ENCODE peak calls at places on chromosomes 4 and X, in seven cellular contexts. J is K562, O is cardiac fibroblast, S is colonic mucosa, W is tibial nerve, H is lower leg skin, B is fibroblast of pulmonary artery. A is an unnamed sample.

GRCh38 chr4:147727476-147728028 is 4.3 kb upstream of the ARHGAP10 start:
- DNase-seq in B (no peak), H (no peak), W (no peak), J (no peak), O (no peak), S (no peak), A (no peak)

GRCh38 chrX:129932792-129933321 is 26.9 kb downstream of the UTP14A start:
- DNase-seq in B (no peak), S (peak), O (peak), W (no peak), J (peak), H (no peak), A (no peak)

GRCh38 chrX:100410901-100411801 is 1.1 kb upstream of the PCDH19 start:
- DNase-seq in H (no peak), J (no peak), B (no peak), W (no peak), O (no peak), S (no peak), A (no peak)

GRCh38 chr4:577499-578450 is 1.7 kb upstream of the TMEM271 start:
- DNase-seq in S (no peak), B (no peak), O (peak), W (no peak), J (no peak), H (no peak), A (no peak)

GRCh38 chrX:37378830-37379229 is 29.7 kb downstream of the PRRG1 start:
- DNase-seq in O (peak), S (no peak), H (no peak), B (peak), W (no peak), J (no peak), A (no peak)

GRCh38 chr4:39331191-39331590 is 35.0 kb downstream of the RFC1 start:
- DNase-seq in H (no peak), J (no peak), W (no peak), O (no peak), B (no peak), S (no peak), A (no peak)

GRCh38 chrX:1291110-1291740 is 22.6 kb downstream of the CSF2RA start:
- DNase-seq in W (no peak), J (no peak), B (no peak), O (no peak), S (no peak), H (no peak), A (no peak)

GRCh38 chr4:54913751-54914526 is 211.5 kb downstream of the KDR start:
- DNase-seq in B (no peak), H (peak), S (no peak), O (peak), W (no peak), J (no peak), A (no peak)

GRCh38 chr4:150302553-150302952 is 224.3 kb downstream of the DCLK2 start:
- DNase-seq in O (peak), B (peak), H (peak), S (no peak), J (peak), W (no peak), A (peak)

GRCh38 chrX:123920065-123920785 is 41.3 kb upstream of the STAG2 start:
- DNase-seq in B (peak), W (no peak), S (no peak), O (peak), J (no peak), H (no peak), A (peak)

GRCh38 chr4:82799006-82799881 is 648 bp upstream of the SCD5 start:
- DNase-seq in B (no peak), O (no peak), J (no peak), S (no peak), H (no peak), W (no peak), A (no peak)

GRCh38 chr4:17030543-17030942 is 132.1 kb upstream of the LDB2 start:
- DNase-seq in O (peak), J (no peak), W (no peak), H (no peak), B (peak), S (no peak), A (peak)

GRCh38 chr4:80532674-80533333 is 197.3 kb downstream of the CFAP299 start:
- DNase-seq in W (no peak), H (no peak), S (no peak), O (no peak), J (no peak), B (no peak), A (no peak)

GRCh38 chr4:15294202-15294601 is 133.6 kb upstream of the C1QTNF7 start:
- DNase-seq in B (no peak), S (no peak), J (no peak), H (no peak), W (no peak), O (no peak), A (no peak)

DNA sequence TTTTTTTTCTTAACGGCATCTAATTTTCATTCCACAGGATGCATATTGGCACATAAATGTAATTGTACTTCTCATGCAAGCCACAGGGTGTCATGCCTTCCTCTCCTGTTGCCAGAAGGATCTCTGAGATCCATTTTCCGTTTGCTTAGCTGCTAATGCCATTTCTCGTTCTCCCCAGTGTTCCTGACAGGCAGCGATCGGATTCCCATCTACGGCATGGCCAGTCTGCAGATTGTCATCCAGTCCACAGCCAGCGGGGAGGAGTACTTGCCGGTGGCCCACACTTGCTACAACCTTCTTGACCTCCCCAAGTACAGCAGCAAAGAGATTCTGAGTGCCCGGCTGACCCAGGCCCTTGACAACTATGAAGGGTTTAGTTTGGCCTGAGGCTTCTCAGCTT is 8.9 kb upstream of the NAP1L5 start:
- DNase-seq in S (no peak), J (no peak), B (peak), W (no peak), H (no peak), O (peak), A (no peak)
- TF ChIP-seq CTCF in S (no peak), J (peak), B (peak), W (peak), H (no peak), O (peak), A (peak)

DNA sequence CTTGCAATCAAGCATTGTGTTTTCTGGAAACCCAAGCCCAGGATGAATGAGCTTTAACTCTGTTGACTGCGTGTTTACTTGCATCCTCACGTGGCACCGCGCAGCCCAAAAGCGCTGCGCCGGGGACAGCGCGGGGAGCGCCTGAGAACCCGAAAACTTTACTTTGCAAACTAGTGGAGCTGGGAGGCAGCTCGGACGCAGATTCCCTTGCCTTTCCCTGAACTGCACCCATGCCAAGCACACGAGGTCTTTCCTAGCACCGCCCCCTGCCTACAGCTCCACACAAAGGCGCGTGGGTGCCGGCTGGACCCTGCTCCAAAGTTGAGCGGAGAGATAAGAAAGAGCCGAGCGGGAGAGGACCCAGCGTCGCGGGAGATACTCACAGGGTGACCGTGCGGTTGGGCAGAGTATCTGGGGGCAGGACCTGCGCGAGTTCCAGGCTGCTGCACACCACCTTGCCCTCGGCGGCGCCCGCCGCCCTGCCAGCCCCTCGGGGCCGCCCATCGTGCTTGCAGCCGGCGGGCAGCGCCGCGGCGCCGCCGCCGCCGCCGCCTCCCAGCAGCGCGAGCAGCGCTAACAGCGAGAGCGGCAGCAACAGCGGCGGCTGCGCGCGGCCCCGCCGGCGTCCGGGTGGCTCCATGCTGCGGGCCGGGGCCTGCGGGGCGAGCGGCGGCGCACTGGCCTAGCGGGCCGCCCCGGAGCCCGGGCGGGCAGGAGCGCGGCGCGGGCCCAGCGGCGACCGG is 550 bp downstream of the ADGRA3 start:
- DNase-seq in S (peak), J (peak), O (peak), B (peak), W (peak), H (peak), A (no peak)
- H3K4me3 ChIP-seq in S (peak), J (no peak), O (peak), B (peak), W (peak), H (peak), A (peak)

GRCh38 chrX:56783450-56783831 is 54.4 kb downstream of the NBDY start:
- DNase-seq in J (no peak), W (no peak), H (no peak), B (no peak), O (no peak), S (peak), A (no peak)
- TF ChIP-seq CTCF in J (peak), W (peak), H (no peak), B (no peak), O (no peak), S (peak), A (no peak)

DNA sequence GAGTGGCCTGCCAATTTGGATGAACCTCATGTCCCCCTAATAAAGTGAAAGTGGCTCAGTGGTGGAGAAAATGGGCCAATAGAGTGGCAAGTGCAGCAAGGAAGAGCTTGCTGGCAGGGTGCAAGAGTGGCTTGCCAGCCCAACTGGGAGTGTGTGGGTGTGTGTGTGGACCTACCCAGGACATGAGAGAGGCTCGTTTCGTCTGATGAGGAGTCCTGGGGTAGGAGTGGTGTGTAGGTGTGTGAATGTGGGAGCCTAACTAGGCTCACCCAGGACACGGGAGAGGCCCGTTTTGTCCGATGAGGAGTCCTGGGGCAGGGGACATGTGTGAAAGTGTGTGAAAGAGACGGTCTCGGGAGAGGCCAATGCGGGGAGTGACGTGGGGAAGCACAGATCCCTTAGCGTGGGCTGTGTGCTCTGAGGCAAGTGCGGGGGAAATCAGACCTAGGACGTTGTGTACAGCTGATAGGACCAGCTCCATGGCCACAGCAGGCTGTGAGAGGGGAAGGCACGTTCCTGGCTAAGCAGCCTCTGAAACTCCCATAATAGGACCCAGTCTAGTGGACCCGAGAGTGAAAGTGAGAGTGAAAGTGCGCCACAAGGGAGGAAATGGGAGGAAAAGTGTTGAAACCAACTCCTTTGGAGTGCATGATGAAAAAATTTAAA is 5.3 kb downstream of the GAGE10 start:
- DNase-seq in W (no peak), O (peak), H (no peak), B (peak), S (no peak), J (peak), A (no peak)
- H3K4me3 ChIP-seq in W (peak), O (peak), H (no peak), B (peak), S (peak), J (peak), A (no peak)

DNA sequence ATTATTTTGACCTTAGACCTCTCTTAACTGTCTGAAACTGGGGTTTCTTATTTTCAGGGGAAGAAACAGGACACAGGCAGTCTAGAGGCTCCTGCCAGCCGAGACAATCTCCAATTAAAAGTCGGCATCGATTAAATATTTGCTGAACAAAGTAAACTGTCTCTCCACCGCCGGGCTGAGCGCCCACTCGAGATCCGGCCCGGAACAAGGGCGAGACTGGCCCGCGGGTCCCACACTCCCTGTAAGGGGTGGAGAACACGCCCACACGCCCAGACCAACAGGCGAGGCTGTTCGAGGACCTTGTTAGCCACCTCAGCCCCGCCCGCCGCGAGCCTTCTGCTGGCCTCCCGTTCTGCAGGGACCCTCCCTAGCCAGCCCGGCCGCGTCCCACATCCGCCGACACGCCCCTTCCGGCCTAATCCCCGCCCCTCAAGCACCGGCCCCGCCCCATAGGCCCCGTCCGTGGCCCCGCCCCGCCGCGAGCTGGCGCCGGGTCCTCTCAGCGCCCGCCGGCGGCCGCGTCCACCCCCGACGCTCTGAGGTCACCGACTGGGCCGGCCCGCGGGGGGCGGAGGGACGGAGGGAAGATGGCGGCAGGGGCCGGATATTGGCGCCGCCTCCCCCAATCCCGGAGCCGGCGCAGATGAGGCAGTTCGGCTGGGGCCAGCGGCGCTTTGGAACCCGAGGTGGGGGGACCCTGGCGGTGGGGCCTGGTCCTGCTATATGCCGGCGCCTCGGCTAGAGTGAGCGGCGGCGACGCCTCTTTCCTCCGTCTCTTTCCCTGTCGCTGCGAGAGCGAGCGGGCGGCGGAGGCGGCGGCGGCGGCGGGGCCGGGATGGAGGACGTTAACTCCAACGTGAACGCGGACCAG is at the start of gene SLAIN2:
- DNase-seq in S (peak), W (peak), B (peak), J (peak), H (peak), O (peak), A (peak)
- TF ChIP-seq CTCF in S (peak), W (peak), B (peak), J (no peak), H (no peak), O (peak), A (peak)

DNA sequence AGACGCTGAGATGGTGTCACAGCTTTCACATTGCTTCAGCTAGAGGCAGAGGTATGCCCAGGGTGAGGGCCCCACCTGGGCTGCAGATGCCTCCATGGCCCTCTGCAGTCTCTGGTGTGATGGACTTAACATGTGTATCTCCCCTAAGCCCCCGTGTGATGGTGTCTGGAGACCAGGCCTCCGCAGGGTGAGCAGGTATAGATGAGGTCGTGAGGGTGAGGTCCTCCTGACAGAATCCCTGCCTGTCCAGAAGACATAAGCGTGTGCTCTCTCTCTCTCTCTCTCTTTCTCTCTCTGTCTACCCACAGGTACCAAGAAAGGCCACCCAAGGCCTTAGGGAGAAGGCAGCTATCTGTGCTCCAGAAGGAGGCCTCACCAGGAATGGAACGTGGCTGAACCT is 50.9 kb downstream of the CPZ start:
- DNase-seq in B (no peak), H (no peak), O (no peak), J (no peak), S (no peak), W (no peak), A (no peak)
- H3K4me3 ChIP-seq in B (no peak), H (no peak), O (no peak), J (no peak), S (no peak), W (no peak), A (no peak)

DNA sequence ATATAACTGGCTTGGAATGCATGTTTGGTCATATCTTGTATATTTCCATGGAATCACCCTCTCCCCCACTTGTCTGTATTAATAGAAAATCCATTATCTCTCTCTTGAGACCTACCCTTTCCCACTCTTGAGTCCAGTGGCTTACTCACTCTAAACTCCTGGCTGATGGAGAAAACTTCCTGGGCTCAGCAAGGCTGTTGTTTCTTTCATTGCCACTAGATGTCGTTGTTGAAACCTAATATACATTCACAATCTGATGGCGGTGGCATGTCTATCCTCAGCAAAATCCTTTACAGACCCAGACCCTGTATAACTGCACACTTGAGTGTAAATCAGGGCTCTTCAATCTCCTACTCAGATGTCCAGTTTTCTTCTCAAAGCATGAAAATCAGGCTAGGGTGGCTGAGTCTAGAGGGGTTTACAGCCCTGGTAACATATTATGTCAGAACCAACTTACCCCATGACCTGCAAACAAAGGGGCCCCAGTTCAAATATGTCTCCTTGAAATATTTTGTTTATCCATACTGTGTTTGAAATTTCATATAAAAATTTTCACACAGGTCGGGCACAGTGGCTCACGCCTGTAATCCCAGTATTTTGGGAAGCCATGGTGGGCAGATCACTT is 70.0 kb upstream of the FAM241A start:
- DNase-seq in W (no peak), H (no peak), B (peak), J (peak), O (peak), S (peak), A (no peak)
- TF ChIP-seq CTCF in W (peak), H (no peak), B (peak), J (peak), O (peak), S (peak), A (peak)

DNA sequence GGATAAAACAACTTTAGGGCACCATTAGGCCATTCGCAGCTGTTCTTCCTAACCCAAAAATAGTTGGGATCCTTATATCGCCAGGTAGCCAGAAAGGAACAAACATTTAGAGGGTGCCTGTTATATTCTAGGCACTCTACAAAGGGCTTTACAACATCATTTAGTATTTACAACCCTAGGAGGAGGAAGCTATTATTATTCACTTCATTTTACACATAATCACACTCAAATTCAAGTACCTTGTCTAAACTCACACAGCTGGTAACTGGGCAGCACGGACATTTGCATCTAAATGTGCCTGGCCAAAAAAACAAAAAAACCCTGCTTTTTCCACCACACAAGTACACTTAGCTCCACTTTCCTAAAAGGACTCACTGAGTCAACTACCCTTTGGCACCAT is 18.4 kb upstream of the SAT1 start:
- DNase-seq in W (no peak), O (no peak), S (no peak), H (no peak), J (no peak), B (no peak), A (no peak)
- H3K4me3 ChIP-seq in W (no peak), O (no peak), S (no peak), H (no peak), J (no peak), B (no peak), A (no peak)

DNA sequence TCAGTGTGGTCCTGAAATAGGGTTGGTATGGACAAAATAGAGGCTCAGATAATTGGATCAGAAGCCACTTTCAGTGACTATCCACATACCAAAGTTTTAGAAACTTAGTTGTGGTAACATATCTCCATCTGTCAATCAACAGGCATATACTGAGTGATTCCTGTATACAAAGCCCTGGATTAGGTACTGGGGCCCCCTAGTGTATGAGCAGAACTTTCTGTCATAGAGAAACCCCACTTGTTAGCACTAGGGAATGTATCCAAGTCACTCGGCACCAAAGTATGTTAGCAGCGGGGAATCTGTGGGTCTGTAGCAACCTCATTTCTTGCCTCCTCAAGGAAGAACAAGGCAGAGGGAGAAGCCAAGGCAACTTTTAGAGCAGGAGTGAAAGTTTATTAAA is 50.7 kb downstream of the MAP7D3 start:
- DNase-seq in O (peak), S (no peak), J (peak), H (no peak), W (no peak), B (no peak), A (no peak)
- TF ChIP-seq CTCF in O (peak), S (peak), J (peak), H (no peak), W (peak), B (peak), A (peak)